ENCODE peak calls at places on chromosomes 11 and 22, in six cellular contexts. K is heart left ventricle, M is kidney epithelial cell, H is fibroblast of mammary gland, U is cardiac muscle cell, D is lower leg skin. T is an unnamed sample.

GRCh38 chr22:20064545-20065262 is 15.3 kb upstream of the DGCR8 start:
- DNase-seq in K (no peak), M (no peak), H (no peak), U (no peak), D (no peak), T (no peak)

GRCh38 chr11:14148653-14149273 is 186.2 kb downstream of the SPON1 start:
- DNase-seq in K (no peak), M (no peak), H (peak), U (peak), D (no peak), T (no peak)

GRCh38 chr11:87421422-87421821 is 383.7 kb downstream of the TMEM135 start:
- DNase-seq in K (peak), M (peak), H (peak), U (peak), D (peak), T (no peak)

GRCh38 chr11:20250644-20251247 is 90.5 kb upstream of the DBX1 start:
- DNase-seq in K (no peak), M (no peak), H (no peak), U (no peak), D (no peak), T (no peak)

GRCh38 chr11:86800076-86800955 is at the start of gene PRSS23:
- DNase-seq in K (peak), M (no peak), H (peak), U (peak), D (no peak), T (no peak)

GRCh38 chr11:81644239-81644840 is 1089.3 kb downstream of the FAM181B start:
- DNase-seq in K (no peak), M (peak), H (peak), U (peak), D (no peak), T (no peak)

GRCh38 chr11:66976048-66976467 is 954 bp downstream of the C11orf86 start:
- DNase-seq in K (no peak), M (no peak), H (no peak), U (peak), D (no peak), T (no peak)

GRCh38 chr22:20531404-20532181 is 24.2 kb downstream of the MED15 start:
- DNase-seq in K (peak), M (peak), H (peak), U (peak), D (no peak), T (no peak)

GRCh38 chr11:83306385-83307080 is 20.4 kb upstream of the CCDC90B start:
- DNase-seq in K (no peak), M (no peak), H (no peak), U (no peak), D (no peak), T (no peak)

GRCh38 chr11:117220568-117220967 is 11.3 kb downstream of the PCSK7 start:
- DNase-seq in K (peak), M (no peak), H (no peak), U (no peak), D (no peak), T (no peak)

GRCh38 chr11:30855383-30856006 is 269.3 kb upstream of the MPPED2 start:
- DNase-seq in K (no peak), M (no peak), H (peak), U (peak), D (no peak), T (no peak)

GRCh38 chr11:118715837-118716260 is 36.4 kb upstream of the TREH start:
- DNase-seq in K (no peak), M (no peak), H (no peak), U (no peak), D (no peak), T (no peak)

GRCh38 chr11:8658210-8658968 is 24.1 kb downstream of the TRIM66 start:
- DNase-seq in K (no peak), M (no peak), H (peak), U (no peak), D (no peak), T (no peak)

GRCh38 chr22:44031111-44031963 is 7.2 kb downstream of the PARVB start:
- DNase-seq in K (no peak), M (no peak), H (no peak), U (no peak), D (no peak), T (no peak)

GRCh38 chr11:33507967-33508366 is 192.7 kb downstream of the C11orf91 start:
- DNase-seq in K (no peak), M (no peak), H (peak), U (no peak), D (no peak), T (no peak)

GRCh38 chr11:86660011-86660595 is 12.3 kb downstream of the ME3 start:
- DNase-seq in K (no peak), M (no peak), H (peak), U (no peak), D (no peak), T (no peak)

GRCh38 chr11:67024410-67024809 is 1.5 kb downstream of the SYT12 start:
- DNase-seq in K (no peak), M (no peak), H (no peak), U (no peak), D (no peak), T (no peak)

GRCh38 chr22:18044548-18045271 is 20.3 kb upstream of the MICAL3 start:
- DNase-seq in K (peak), M (no peak), H (peak), U (no peak), D (no peak), T (no peak)

GRCh38 chr11:20353829-20354434 is 9.6 kb upstream of the HTATIP2 start:
- DNase-seq in K (no peak), M (no peak), H (peak), U (peak), D (no peak), T (no peak)

GRCh38 chr11:116240661-116241060 is 532.1 kb downstream of the BUD13 start:
- DNase-seq in K (no peak), M (no peak), H (peak), U (no peak), D (no peak), T (no peak)

GRCh38 chr22:27537481-27537891 is 264.1 kb downstream of the MN1 start:
- DNase-seq in K (peak), M (no peak), H (no peak), U (no peak), D (no peak), T (no peak)

GRCh38 chr11:16226245-16226644 is 130.1 kb downstream of the SOX6 start:
- DNase-seq in K (peak), M (peak), H (peak), U (peak), D (no peak), T (peak)

GRCh38 chr22:33116846-33117547 is 58.8 kb upstream of the SYN3 start:
- DNase-seq in K (no peak), M (no peak), H (no peak), U (no peak), D (no peak), T (no peak)

GRCh38 chr11:119723952-119724325 is 5.1 kb downstream of the NECTIN1 start:
- DNase-seq in K (no peak), M (no peak), H (no peak), U (no peak), D (no peak), T (no peak)

GRCh38 chr22:35910013-35910860 is 118.4 kb downstream of the RBFOX2 start:
- DNase-seq in K (no peak), M (no peak), H (peak), U (peak), D (no peak), T (no peak)

GRCh38 chr11:35548925-35549561 is 23.6 kb upstream of the PAMR1 start:
- DNase-seq in K (no peak), M (no peak), H (peak), U (no peak), D (no peak), T (no peak)

GRCh38 chr11:86695391-86695790 is 23.0 kb upstream of the ME3 start:
- DNase-seq in K (no peak), M (no peak), H (peak), U (no peak), D (no peak), T (no peak)

GRCh38 chr11:132632641-132633124 is 899.6 kb downstream of the OPCML start:
- DNase-seq in K (no peak), M (peak), H (peak), U (no peak), D (no peak), T (peak)

GRCh38 chr11:7437706-7438105 is 47.6 kb upstream of the OLFML1 start:
- DNase-seq in K (no peak), M (no peak), H (no peak), U (no peak), D (no peak), T (no peak)

GRCh38 chr11:69370984-69371709 is 77.2 kb downstream of the MYEOV start:
- DNase-seq in K (no peak), M (no peak), H (no peak), U (no peak), D (no peak), T (no peak)
- TF ChIP-seq CTCF in K (no peak), M (no peak), H (no peak), U (no peak), D (no peak), T (no peak)

GRCh38 chr11:2789791-2790580 is 90.2 kb upstream of the KCNQ1OT1 start:
- DNase-seq in K (peak), M (no peak), H (no peak), U (no peak), D (no peak), T (no peak)

GRCh38 chr11:2792376-2793250 is 92.8 kb upstream of the KCNQ1OT1 start:
- DNase-seq in K (peak), M (no peak), H (no peak), U (no peak), D (no peak), T (no peak)

GRCh38 chr11:2791139-2791520 is 91.3 kb upstream of the KCNQ1OT1 start:
- DNase-seq in K (peak), M (no peak), H (no peak), U (no peak), D (no peak), T (no peak)

GRCh38 chr11:2790581-2790925 is 90.8 kb upstream of the KCNQ1OT1 start:
- DNase-seq in K (peak), M (no peak), H (no peak), U (no peak), D (no peak), T (no peak)

GRCh38 chr11:2791521-2792375 is 92.0 kb upstream of the KCNQ1OT1 start:
- DNase-seq in K (peak), M (no peak), H (no peak), U (no peak), D (no peak), T (no peak)
- H3K4me3 ChIP-seq in K (peak), M (peak), H (no peak), U (no peak), D (no peak), T (peak)

GRCh38 chr11:98674390-98674789 is 346.4 kb upstream of the CNTN5 start:
- DNase-seq in K (no peak), M (no peak), H (no peak), U (no peak), D (no peak), T (no peak)
- TF ChIP-seq CTCF in K (no peak), M (no peak), H (no peak), U (no peak), D (no peak), T (no peak)

DNA sequence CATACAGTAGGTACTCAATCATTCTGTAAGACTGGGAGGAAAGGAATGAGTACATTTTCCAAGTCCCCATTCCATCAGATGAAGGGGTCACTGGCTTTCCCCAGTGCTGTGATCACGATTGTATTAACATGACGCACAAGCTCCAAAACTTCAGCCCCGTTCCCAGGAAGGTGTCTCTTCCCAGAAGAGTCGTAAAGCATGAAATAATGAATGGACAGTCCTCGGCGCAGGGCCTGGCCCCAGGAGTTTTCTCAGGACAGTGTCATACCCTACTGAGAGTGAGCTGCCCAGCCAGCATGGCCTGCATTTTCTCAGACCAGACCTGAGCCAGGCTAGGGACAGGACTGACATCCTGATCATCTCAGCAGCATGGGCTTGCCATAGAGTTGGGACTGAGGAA is 80.7 kb downstream of the PARVA start:
- DNase-seq in K (no peak), M (no peak), H (no peak), U (no peak), D (no peak), T (no peak)
- H3K4me3 ChIP-seq in K (no peak), M (no peak), H (no peak), U (no peak), D (no peak), T (no peak)

GRCh38 chr11:5507177-5507576 is 2.6 kb downstream of the UBQLN3 start:
- DNase-seq in K (no peak), M (no peak), H (no peak), U (no peak), D (no peak), T (no peak)
- TF ChIP-seq CTCF in K (no peak), M (no peak), H (no peak), U (no peak), D (no peak), T (no peak)

DNA sequence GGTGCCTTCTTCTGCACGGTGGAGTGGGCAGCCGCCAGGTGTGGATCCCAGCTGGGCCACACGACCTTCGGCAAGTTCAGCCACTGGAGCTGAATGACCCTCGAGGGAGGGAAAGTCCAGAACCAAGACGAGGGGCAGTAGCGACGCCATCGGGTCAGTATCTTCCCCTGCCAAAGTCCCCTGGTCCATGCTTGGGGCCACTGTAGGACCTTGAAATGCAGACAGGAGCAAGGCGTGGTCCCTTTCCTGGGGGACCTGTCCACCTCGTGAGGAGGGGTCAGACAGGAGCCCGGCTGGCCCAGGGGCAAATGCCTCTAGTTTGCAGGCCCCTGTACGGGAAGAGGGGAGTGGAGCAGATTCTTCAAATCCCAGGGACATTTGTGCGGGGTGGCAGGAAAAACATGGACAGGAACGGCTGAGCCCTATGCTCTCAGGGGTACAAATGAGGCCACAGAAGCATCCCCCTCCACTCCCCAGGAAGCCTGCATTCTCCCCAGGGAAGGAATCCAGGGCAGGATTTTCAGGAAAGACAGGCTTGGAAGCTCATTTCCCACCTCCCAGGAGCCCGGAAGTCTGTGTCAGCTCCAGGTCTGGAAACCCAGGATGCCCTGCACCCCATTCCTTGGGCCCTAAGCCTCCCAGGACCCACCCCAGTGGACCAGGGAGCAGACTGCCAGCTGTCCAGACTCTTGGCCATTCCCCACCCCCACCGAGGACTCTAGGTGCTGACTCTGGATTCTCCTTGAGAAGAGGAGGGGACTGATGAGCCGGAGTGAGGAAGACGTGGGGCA is 6.6 kb downstream of the SHANK2 start:
- DNase-seq in K (no peak), M (no peak), H (no peak), U (no peak), D (no peak), T (no peak)
- H3K4me3 ChIP-seq in K (no peak), M (no peak), H (no peak), U (no peak), D (no peak), T (no peak)